ENCODE peak calls at places on chromosomes 1 and 21, in six cellular contexts. R, D, E, K, F and U are unnamed samples.

GRCh38 chr1:199691540-199691939 is 336.0 kb upstream of the NR5A2 start:
- DNase-seq in R (peak; percentile 65), D (no peak), E (no peak), K (no peak), F (peak; percentile 48), U (no peak)

GRCh38 chr1:169363046-169363756 is 4.4 kb downstream of the NME7 start:
- DNase-seq in R (peak; percentile 96), D (no peak), E (no peak), K (no peak), F (no peak), U (no peak)

GRCh38 chr1:227775841-227776240 is 39.6 kb upstream of the PRSS38 start:
- DNase-seq in R (no peak), D (no peak), E (no peak), K (no peak), F (no peak), U (no peak)

GRCh38 chr1:204678721-204679455 is 6.7 kb downstream of the LRRN2 start:
- DNase-seq in R (no peak), D (no peak), E (no peak), K (no peak), F (no peak), U (no peak)

GRCh38 chr1:30686236-30686635 is 37.1 kb downstream of the MATN1 start:
- DNase-seq in R (no peak), D (peak; percentile 6), E (no peak), K (no peak), F (no peak), U (no peak)

GRCh38 chr1:57889686-57890360 is 466.0 kb upstream of the DAB1 start:
- DNase-seq in R (no peak), D (no peak), E (no peak), K (no peak), F (no peak), U (no peak)

GRCh38 chr1:228085287-228085926 is 2.9 kb downstream of the ARF1 start:
- DNase-seq in R (peak; percentile 45), D (peak; percentile 49), E (no peak), K (no peak), F (no peak), U (no peak)

GRCh38 chr21:41834252-41834925 is 44.8 kb downstream of the PRDM15 start:
- DNase-seq in R (no peak), D (no peak), E (no peak), K (no peak), F (no peak), U (no peak)

GRCh38 chr1:94240822-94241221 is 3.4 kb upstream of the ARHGAP29 start:
- DNase-seq in R (peak; percentile 47), D (no peak), E (no peak), K (no peak), F (peak; percentile 35), U (no peak)

GRCh38 chr1:234326493-234327366 is 46.5 kb upstream of the COA6 start:
- DNase-seq in R (peak; percentile 81), D (peak; percentile 43), E (peak; percentile 54), K (no peak), F (peak; percentile 62), U (peak; percentile 43)

GRCh38 chr1:209767706-209768105 is 11.9 kb downstream of the TRAF3IP3 start:
- DNase-seq in R (no peak), D (no peak), E (no peak), K (no peak), F (no peak), U (no peak)

GRCh38 chr1:147640553-147641165 is 29.7 kb downstream of the ACP6 start:
- DNase-seq in R (peak; percentile 93), D (peak; percentile 75), E (peak; percentile 62), K (no peak), F (peak; percentile 73), U (peak; percentile 76)

GRCh38 chr21:26966978-26967913 is at the start of gene ADAMTS5:
- DNase-seq in R (peak; percentile 14), D (no peak), E (no peak), K (peak; percentile 71), F (no peak), U (no peak)

GRCh38 chr21:30268608-30269197 is 14.0 kb downstream of the KRTAP24-1 start:
- DNase-seq in R (peak; percentile 35), D (no peak), E (no peak), K (no peak), F (no peak), U (no peak)

GRCh38 chr1:63787875-63788274 is 14.1 kb downstream of the ROR1 start:
- DNase-seq in R (no peak), D (no peak), E (no peak), K (no peak), F (no peak), U (peak; percentile 54)

GRCh38 chr1:154483941-154484803 is 17.8 kb upstream of the TDRD10 start:
- DNase-seq in R (peak; percentile 61), D (peak; percentile 72), E (no peak), K (no peak), F (peak; percentile 30), U (peak; percentile 74)

GRCh38 chr1:58358311-58358710 is 188.2 kb downstream of the OMA1 start:
- DNase-seq in R (peak; percentile 55), D (no peak), E (no peak), K (no peak), F (peak; percentile 25), U (no peak)

GRCh38 chr21:35987475-35987874 is 72.9 kb downstream of the SETD4 start:
- DNase-seq in R (no peak), D (no peak), E (no peak), K (peak; percentile 42), F (no peak), U (peak; percentile 38)

GRCh38 chr21:28308516-28308915 is 684.2 kb downstream of the LTN1 start:
- DNase-seq in R (peak; percentile 74), D (no peak), E (no peak), K (no peak), F (no peak), U (no peak)

GRCh38 chr1:190193508-190193907 is 284.2 kb downstream of the BRINP3 start:
- DNase-seq in R (no peak), D (no peak), E (no peak), K (no peak), F (no peak), U (no peak)

GRCh38 chr1:37031419-37031818 is 2.9 kb downstream of the GRIK3 start:
- DNase-seq in R (no peak), D (no peak), E (no peak), K (no peak), F (no peak), U (no peak)

GRCh38 chr1:234216116-234216703 is 157.0 kb upstream of the COA6 start:
- DNase-seq in R (no peak), D (no peak), E (no peak), K (no peak), F (no peak), U (no peak)

DNA sequence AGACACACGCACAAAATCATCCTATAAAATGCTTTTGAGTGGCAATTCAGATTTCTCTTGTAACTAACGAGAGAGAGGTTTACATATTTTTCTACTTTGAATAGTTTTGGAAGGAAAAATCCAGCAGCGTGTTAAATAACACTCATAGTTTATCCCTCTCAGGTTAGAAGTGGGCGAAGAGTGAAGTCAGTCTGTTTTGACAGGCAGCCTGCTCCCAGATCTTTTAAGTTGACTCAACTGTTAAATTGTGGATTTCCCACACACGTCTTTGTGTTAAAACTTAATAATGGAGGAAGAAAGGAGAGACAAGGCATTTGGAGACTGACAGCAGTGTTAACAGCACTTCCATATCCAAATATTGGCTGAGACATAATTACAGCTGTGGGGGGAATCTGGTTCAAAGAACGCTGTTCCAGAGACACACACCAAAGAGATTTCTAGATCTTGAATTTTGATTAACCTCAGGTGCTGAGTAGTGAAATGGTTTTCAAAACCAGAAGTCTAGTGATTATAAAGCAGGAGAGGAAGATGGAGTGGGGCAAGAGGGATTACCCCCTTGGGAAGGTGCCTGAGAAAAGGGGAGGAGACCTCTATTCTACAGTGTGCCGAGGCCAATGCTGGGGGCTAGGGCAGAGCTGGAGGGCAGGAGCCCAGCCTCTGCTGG is 2.7 kb downstream of the MAPKAPK2 start:
- DNase-seq in R (no peak), D (no peak), E (no peak), K (no peak), F (no peak), U (no peak)
- H3K4me1 ChIP-seq in R (peaks cover 28% of the 10 kb centered on the region), D (peaks cover 51% of the 10 kb centered on the region), E (peaks cover 64% of the 10 kb centered on the region), K (peaks cover 62% of the 10 kb centered on the region), F (peaks cover 62% of the 10 kb centered on the region), U (peaks cover 34% of the 10 kb centered on the region)

DNA sequence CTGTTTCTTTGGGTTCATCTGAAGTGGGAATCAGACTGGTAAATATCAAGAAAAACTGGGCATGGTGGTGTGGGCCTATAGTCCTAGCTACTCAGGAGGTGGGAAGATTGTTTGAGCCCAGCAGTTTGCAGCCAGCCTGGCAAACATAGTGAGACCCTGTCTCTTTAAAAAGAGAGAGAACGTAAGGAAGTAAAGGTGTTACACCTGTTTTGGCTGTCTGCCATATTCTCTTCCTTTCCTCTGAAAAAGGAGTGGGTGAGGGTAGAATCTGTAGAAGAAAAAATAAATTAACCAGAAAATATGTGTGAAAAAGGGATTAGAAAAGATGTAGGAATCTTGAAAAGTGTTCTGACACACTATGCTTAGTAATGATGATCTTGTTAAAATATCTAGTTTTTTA is 20.0 kb downstream of the AHCYL1 start:
- DNase-seq in R (peak; percentile 29), D (no peak), E (no peak), K (no peak), F (no peak), U (no peak)
- H3K4me3 ChIP-seq in R (peak overlapping the region; percentile 55), D (no peak overlapping the region), E (no peak overlapping the region), K (no peak overlapping the region), F (peak overlapping the region; percentile 47), U (no peak overlapping the region)

GRCh38 chr1:21317690-21318043 is 27.4 kb upstream of the ECE1 start:
- DNase-seq in R (no peak), D (no peak), E (no peak), K (no peak), F (no peak), U (no peak)

GRCh38 chr1:21318057-21318713 is 27.9 kb upstream of the ECE1 start:
- DNase-seq in R (no peak), D (peak; percentile 76), E (no peak), K (no peak), F (no peak), U (no peak)

GRCh38 chr1:21318714-21319159 is 28.5 kb upstream of the ECE1 start:
- DNase-seq in R (no peak), D (peak; percentile 93), E (no peak), K (peak; percentile 97), F (no peak), U (peak; percentile 73)

GRCh38 chr1:21314797-21315396 is 24.6 kb upstream of the ECE1 start:
- DNase-seq in R (no peak), D (no peak), E (no peak), K (no peak), F (no peak), U (no peak)

DNA sequence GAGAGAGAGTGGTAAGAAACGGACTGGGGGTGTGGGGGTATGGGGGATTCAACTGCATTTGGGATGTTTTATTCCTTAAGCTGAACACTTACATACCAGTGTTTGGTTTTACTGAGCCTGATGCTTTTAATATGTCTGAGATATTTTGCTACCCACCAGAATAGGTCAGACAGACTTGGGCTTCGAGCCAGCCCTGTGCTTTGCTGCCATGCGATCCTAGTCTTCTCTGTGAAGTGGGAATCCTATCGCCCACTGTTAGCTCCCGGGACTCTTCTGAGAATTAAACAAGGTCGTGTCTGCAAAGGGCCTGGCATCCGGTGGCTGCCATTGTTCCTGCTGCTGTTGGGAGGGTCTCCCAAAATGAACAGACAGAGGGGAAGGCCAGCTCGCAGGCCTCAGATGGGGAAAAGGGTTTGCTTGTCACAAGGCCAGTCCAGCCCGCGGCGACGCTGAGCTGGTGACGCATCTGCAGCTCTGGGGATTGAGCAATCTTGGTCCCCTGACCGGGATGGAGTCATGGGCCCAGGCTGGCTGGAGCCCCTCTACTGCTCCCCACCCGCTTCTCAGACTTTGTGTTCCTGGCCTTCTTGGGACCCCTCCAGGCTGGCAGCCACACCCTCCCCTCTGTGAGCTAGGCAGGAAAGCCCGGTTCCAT is 26.9 kb upstream of the ECE1 start:
- DNase-seq in R (no peak), D (peak; percentile 96), E (no peak), K (peak; percentile 98), F (no peak), U (no peak)
- H3K4me1 ChIP-seq in R (no peaks in the 10 kb centered on the region), D (peaks cover 59% of the 10 kb centered on the region), E (peaks cover 5% of the 10 kb centered on the region), K (peaks cover 93% of the 10 kb centered on the region), F (peaks cover 58% of the 10 kb centered on the region), U (no peaks in the 10 kb centered on the region)

GRCh38 chr1:28147264-28148094 is 29.0 kb downstream of the PTAFR start:
- DNase-seq in R (peak; percentile 15), D (no peak), E (no peak), K (no peak), F (no peak), U (no peak)
- H3K4me3 ChIP-seq in R (no peak overlapping the region), D (no peak overlapping the region), E (no peak overlapping the region), K (no peak overlapping the region), F (no peak overlapping the region), U (no peak overlapping the region)